ENCODE peak calls at places on chromosome 5, in four cellular contexts. One of them, this sample, is unnamed.

GRCh38 chr5:35736280-35736679 is 118.6 kb downstream of the SPEF2 start:
- DNase-seq in upper lobe of right lung: no peak
- DNase-seq in MM.1S: no peak
- DNase-seq in uterus: no peak
- DNase-seq in this sample: no peak

GRCh38 chr5:113520429-113520828 is 6.9 kb downstream of the YTHDC2 start:
- DNase-seq in upper lobe of right lung: no peak
- DNase-seq in MM.1S: no peak
- DNase-seq in uterus: no peak
- DNase-seq in this sample: no peak

GRCh38 chr5:54454602-54455001 is 897 bp upstream of the HSPB3 start:
- DNase-seq in upper lobe of right lung: no peak
- DNase-seq in uterus: no peak
- DNase-seq in MM.1S: no peak
- DNase-seq in this sample: no peak

GRCh38 chr5:109709225-109709624 is 19.5 kb downstream of the MAN2A1 start:
- DNase-seq in upper lobe of right lung: no peak
- DNase-seq in MM.1S: no peak
- DNase-seq in uterus: no peak
- DNase-seq in this sample: no peak

GRCh38 chr5:42887575-42887974 is 75.9 kb upstream of the SELENOP start:
- DNase-seq in uterus: no peak
- DNase-seq in upper lobe of right lung: no peak
- DNase-seq in MM.1S: no peak
- DNase-seq in this sample: no peak

GRCh38 chr5:167678457-167678856 is 613.0 kb upstream of the WWC1 start:
- DNase-seq in MM.1S: no peak
- DNase-seq in upper lobe of right lung: no peak
- DNase-seq in uterus: no peak
- DNase-seq in this sample: no peak

GRCh38 chr5:165525268-165525667 is 2019.8 kb downstream of the MAT2B start:
- DNase-seq in uterus: no peak
- DNase-seq in upper lobe of right lung: no peak
- DNase-seq in MM.1S: no peak
- DNase-seq in this sample: no peak

GRCh38 chr5:155193483-155194107 is 180.0 kb downstream of the KIF4B start:
- DNase-seq in MM.1S: no peak
- DNase-seq in uterus: no peak
- DNase-seq in upper lobe of right lung: no peak
- DNase-seq in this sample: no peak

GRCh38 chr5:68033961-68034581 is 181.5 kb upstream of the PIK3R1 start:
- DNase-seq in MM.1S: no peak
- DNase-seq in uterus: peak; percentile 45
- DNase-seq in upper lobe of right lung: no peak
- DNase-seq in this sample: no peak

GRCh38 chr5:14112998-14113652 is 30.0 kb upstream of the TRIO start:
- DNase-seq in upper lobe of right lung: no peak
- DNase-seq in MM.1S: no peak
- DNase-seq in uterus: no peak
- DNase-seq in this sample: no peak

GRCh38 chr5:73507062-73507461 is 8.8 kb downstream of the BTF3 start:
- DNase-seq in uterus: no peak
- DNase-seq in upper lobe of right lung: no peak
- DNase-seq in MM.1S: no peak
- DNase-seq in this sample: no peak

GRCh38 chr5:169299146-169299545 is 1.8 kb downstream of the SLIT3 start:
- DNase-seq in uterus: no peak
- DNase-seq in MM.1S: no peak
- DNase-seq in upper lobe of right lung: no peak
- DNase-seq in this sample: no peak

GRCh38 chr5:79408028-79408427 is 105.9 kb downstream of the HOMER1 start:
- DNase-seq in upper lobe of right lung: no peak
- DNase-seq in MM.1S: no peak
- DNase-seq in uterus: no peak
- DNase-seq in this sample: no peak

GRCh38 chr5:180831139-180832080 is 28.8 kb upstream of the MGAT1 start:
- DNase-seq in uterus: peak; percentile 87
- DNase-seq in upper lobe of right lung: peak; percentile 95
- DNase-seq in MM.1S: peak; percentile 85
- DNase-seq in this sample: peak; percentile 80

GRCh38 chr5:43425965-43426364 is 13.8 kb upstream of the CCL28 start:
- DNase-seq in MM.1S: no peak
- DNase-seq in upper lobe of right lung: no peak
- DNase-seq in uterus: no peak
- DNase-seq in this sample: no peak

GRCh38 chr5:145975361-145976066 is 39.1 kb downstream of the SH3RF2 start:
- DNase-seq in MM.1S: no peak
- DNase-seq in uterus: no peak
- DNase-seq in upper lobe of right lung: no peak
- DNase-seq in this sample: no peak

GRCh38 chr5:206406-206805 is 11.5 kb downstream of the CCDC127 start:
- DNase-seq in uterus: no peak
- DNase-seq in MM.1S: no peak
- DNase-seq in upper lobe of right lung: peak; percentile 25
- DNase-seq in this sample: no peak

GRCh38 chr5:172180936-172181335 is 7.1 kb downstream of the STK10 start:
- DNase-seq in upper lobe of right lung: no peak
- DNase-seq in uterus: no peak
- DNase-seq in MM.1S: no peak
- DNase-seq in this sample: no peak

GRCh38 chr5:51278458-51279049 is 104.7 kb upstream of the ISL1 start:
- DNase-seq in MM.1S: no peak
- DNase-seq in upper lobe of right lung: no peak
- DNase-seq in uterus: no peak
- DNase-seq in this sample: no peak

GRCh38 chr5:57889558-57889957 is 406.9 kb upstream of the ACTBL2 start:
- DNase-seq in MM.1S: peak; percentile 52
- DNase-seq in upper lobe of right lung: no peak
- DNase-seq in uterus: no peak
- DNase-seq in this sample: no peak

GRCh38 chr5:72537166-72537565 is 30.0 kb upstream of the ZNF366 start:
- DNase-seq in upper lobe of right lung: no peak
- DNase-seq in uterus: no peak
- DNase-seq in MM.1S: no peak
- DNase-seq in this sample: no peak

GRCh38 chr5:68274847-68275700 is 59.5 kb downstream of the PIK3R1 start:
- DNase-seq in uterus: no peak
- DNase-seq in upper lobe of right lung: no peak
- DNase-seq in MM.1S: no peak
- DNase-seq in this sample: no peak

GRCh38 chr5:176519810-176520720 is 17.1 kb downstream of the RNF44 start:
- DNase-seq in MM.1S: no peak
- DNase-seq in upper lobe of right lung: no peak
- DNase-seq in uterus: no peak
- DNase-seq in this sample: no peak

GRCh38 chr5:180343110-180343845 is 9.9 kb downstream of the GFPT2 start:
- DNase-seq in uterus: peak; percentile 47
- DNase-seq in MM.1S: no peak
- DNase-seq in upper lobe of right lung: no peak
- DNase-seq in this sample: no peak

GRCh38 chr5:169013208-169013728 is 287.7 kb downstream of the SLIT3 start:
- DNase-seq in MM.1S: peak; percentile 92
- DNase-seq in upper lobe of right lung: no peak
- DNase-seq in uterus: no peak
- DNase-seq in this sample: no peak

GRCh38 chr5:10320793-10321192 is 13.1 kb upstream of the CMBL start:
- DNase-seq in uterus: no peak
- DNase-seq in MM.1S: no peak
- DNase-seq in upper lobe of right lung: no peak
- DNase-seq in this sample: no peak

GRCh38 chr5:17094830-17095229 is 122.6 kb upstream of the BASP1 start:
- DNase-seq in upper lobe of right lung: no peak
- DNase-seq in uterus: no peak
- DNase-seq in MM.1S: no peak
- DNase-seq in this sample: no peak

GRCh38 chr5:10607023-10607665 is 43.3 kb downstream of the ANKRD33B start:
- DNase-seq in upper lobe of right lung: no peak
- DNase-seq in uterus: no peak
- DNase-seq in MM.1S: peak; percentile 91
- DNase-seq in this sample: no peak

GRCh38 chr5:1882337-1883119 is at the start of gene IRX4:
- DNase-seq in upper lobe of right lung: no peak
- DNase-seq in MM.1S: no peak
- DNase-seq in uterus: no peak
- DNase-seq in this sample: no peak
- H3K9me3 ChIP-seq in upper lobe of right lung: no peaks in the 10 kb centered on the region
- H3K9me3 ChIP-seq in MM.1S: no peaks in the 10 kb centered on the region
- H3K9me3 ChIP-seq in uterus: no peaks in the 10 kb centered on the region
- H3K9me3 ChIP-seq in this sample: no peaks in the 10 kb centered on the region

GRCh38 chr5:132072508-132072907 is 1.1 kb upstream of the CSF2 start:
- DNase-seq in upper lobe of right lung: peak; percentile 78
- DNase-seq in uterus: no peak
- DNase-seq in MM.1S: no peak
- DNase-seq in this sample: no peak

GRCh38 chr5:132074772-132075718 is 1.5 kb downstream of the CSF2 start:
- DNase-seq in upper lobe of right lung: peak; percentile 93
- DNase-seq in uterus: no peak
- DNase-seq in MM.1S: peak; percentile 24
- DNase-seq in this sample: no peak

GRCh38 chr5:132072070-132072469 is 1.5 kb upstream of the CSF2 start:
- DNase-seq in uterus: no peak
- DNase-seq in MM.1S: no peak
- DNase-seq in upper lobe of right lung: no peak
- DNase-seq in this sample: no peak

GRCh38 chr5:132074091-132074771 is 642 bp downstream of the CSF2 start:
- DNase-seq in MM.1S: no peak
- DNase-seq in upper lobe of right lung: peak; percentile 88
- DNase-seq in uterus: no peak
- DNase-seq in this sample: no peak

DNA sequence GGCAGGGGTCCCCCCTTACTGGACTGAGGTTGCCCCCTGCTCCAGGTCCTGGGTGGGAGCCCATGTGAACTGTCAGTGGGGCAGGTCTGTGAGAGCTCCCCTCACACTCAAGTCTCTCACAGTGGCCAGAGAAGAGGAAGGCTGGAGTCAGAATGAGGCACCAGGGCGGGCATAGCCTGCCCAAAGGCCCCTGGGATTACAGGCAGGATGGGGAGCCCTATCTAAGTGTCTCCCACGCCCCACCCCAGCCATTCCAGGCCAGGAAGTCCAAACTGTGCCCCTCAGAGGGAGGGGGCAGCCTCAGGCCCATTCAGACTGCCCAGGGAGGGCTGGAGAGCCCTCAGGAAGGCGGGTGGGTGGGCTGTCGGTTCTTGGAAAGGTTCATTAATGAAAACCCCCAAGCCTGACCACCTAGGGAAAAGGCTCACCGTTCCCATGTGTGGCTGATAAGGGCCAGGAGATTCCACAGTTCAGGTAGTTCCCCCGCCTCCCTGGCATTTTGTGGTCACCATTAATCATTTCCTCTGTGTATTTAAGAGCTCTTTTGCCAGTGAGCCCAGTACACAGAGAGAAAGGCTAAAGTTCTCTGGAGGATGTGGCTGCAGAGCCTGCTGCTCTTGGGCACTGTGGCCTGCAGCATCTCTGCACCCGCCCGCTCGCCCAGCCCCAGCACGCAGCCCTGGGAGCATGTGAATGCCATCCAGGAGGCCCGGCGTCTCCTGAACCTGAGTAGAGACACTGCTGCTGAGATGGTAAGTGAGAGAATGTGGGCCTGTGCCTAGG is at the start of gene CSF2:
- DNase-seq in uterus: no peak
- DNase-seq in upper lobe of right lung: peak; percentile 64
- DNase-seq in MM.1S: no peak
- DNase-seq in this sample: no peak
- TF ChIP-seq CTCF in uterus: no peak
- TF ChIP-seq CTCF in upper lobe of right lung: no peak
- TF ChIP-seq CTCF in MM.1S: no peak
- TF ChIP-seq CTCF in this sample: no peak

DNA sequence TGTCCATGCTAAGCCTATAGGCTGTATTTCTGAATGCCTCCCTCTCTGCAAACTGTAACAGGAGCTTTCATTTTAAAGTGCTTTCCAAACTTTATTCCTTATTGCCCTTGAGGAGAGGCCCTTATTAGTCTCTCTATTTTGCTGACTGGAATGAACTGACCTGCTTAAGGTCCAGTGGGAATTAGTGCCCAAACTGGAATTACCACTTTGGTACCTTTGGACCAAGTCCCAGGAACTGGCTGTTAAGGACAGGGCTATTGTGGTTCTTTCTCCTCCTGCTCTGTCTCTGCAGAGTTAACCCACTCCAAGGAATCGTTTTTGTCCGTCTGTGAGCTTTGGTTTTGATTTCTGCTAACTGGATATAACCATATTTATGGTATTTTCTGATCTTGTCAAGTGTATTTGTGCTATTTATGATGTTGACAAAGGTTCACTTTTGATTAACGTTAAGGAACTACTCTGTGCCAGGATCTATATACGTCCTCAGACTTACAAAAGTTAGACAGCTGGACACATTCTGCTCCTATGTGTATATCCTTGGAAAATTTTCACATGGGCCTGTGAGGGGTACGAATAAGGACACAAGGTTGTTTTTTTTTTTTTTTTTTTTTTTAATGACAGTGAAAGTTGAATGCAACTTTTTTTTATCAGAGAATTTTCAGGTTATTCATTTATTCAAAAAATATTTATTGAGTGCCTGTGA is 189.1 kb upstream of the ANKRD55 start:
- DNase-seq in uterus: no peak
- DNase-seq in upper lobe of right lung: no peak
- DNase-seq in MM.1S: no peak
- DNase-seq in this sample: no peak
- H3K9me3 ChIP-seq in uterus: peaks cover 14% of the 10 kb centered on the region
- H3K9me3 ChIP-seq in upper lobe of right lung: no peaks in the 10 kb centered on the region
- H3K9me3 ChIP-seq in MM.1S: no peaks in the 10 kb centered on the region
- H3K9me3 ChIP-seq in this sample: peaks cover 3% of the 10 kb centered on the region

GRCh38 chr5:133994990-133995333 is 9.8 kb downstream of the VDAC1 start:
- DNase-seq in uterus: no peak
- DNase-seq in MM.1S: no peak
- DNase-seq in upper lobe of right lung: no peak
- DNase-seq in this sample: no peak

GRCh38 chr5:133995903-133996563 is 8.7 kb downstream of the VDAC1 start:
- DNase-seq in uterus: no peak
- DNase-seq in MM.1S: no peak
- DNase-seq in upper lobe of right lung: no peak
- DNase-seq in this sample: no peak

GRCh38 chr5:133998807-133999206 is 6.0 kb downstream of the VDAC1 start:
- DNase-seq in uterus: no peak
- DNase-seq in MM.1S: no peak
- DNase-seq in upper lobe of right lung: no peak
- DNase-seq in this sample: no peak

GRCh38 chr5:133995341-133995740 is 9.4 kb downstream of the VDAC1 start:
- DNase-seq in MM.1S: no peak
- DNase-seq in uterus: no peak
- DNase-seq in upper lobe of right lung: no peak
- DNase-seq in this sample: no peak

DNA sequence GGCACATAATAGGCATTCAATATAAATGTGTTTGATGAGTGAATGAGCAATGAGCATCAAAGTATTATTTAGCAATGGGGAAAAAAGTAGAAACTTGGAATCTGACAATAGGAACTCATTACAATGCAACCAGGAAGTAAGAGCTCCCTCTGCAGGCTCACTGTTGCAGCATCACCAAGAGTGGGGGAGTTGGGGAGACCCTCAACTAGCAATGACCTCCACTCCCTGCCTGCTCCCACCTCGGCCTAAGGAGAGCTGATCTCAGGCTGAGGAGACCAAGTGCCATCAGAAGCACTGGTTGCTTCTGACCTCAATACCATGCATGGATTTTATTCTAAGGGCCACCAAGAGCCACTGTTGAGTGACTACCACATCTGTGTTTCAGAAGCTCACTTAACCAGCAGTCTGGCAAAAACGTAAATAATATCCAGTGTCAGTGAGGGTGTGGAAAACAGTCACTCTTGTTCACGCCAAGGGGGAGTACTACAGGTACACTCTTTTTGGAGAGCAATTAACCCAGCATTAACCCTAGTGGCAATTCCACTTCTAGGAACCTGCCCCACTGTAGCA is 8.0 kb downstream of the VDAC1 start:
- DNase-seq in MM.1S: no peak
- DNase-seq in upper lobe of right lung: no peak
- DNase-seq in uterus: no peak
- DNase-seq in this sample: peak; percentile 31
- TF ChIP-seq CTCF in MM.1S: peak; percentile 59
- TF ChIP-seq CTCF in upper lobe of right lung: peak; percentile 32
- TF ChIP-seq CTCF in uterus: no peak
- TF ChIP-seq CTCF in this sample: peak; percentile 82

This sample was measured in DND-41.